ENCODE peak calls at places on chromosome 19, in four cellular contexts. N is Ammon's horn; R is stimulated activated CD8-positive, alpha-beta memory T cell treated with anti-CD3 and anti-CD28 coated beads, Interleukin-15, amount 100 ng/mL, for 24 hours; C is activated CD4-positive, alpha-beta memory T cell treated with anti-CD3 and anti-CD28 coated beads, Interleukin-2, amount 10 ng/mL, durations not matched to agents 7 days and 5 days. H is an unnamed sample.

GRCh38 chr19:13622727-13623126 is 116.4 kb upstream of the CACNA1A start:
- DNase-seq in R (no peak), C (no peak), N (no peak), H (no peak)

GRCh38 chr19:14632286-14632685 is 42.4 kb downstream of the ADGRE3 start:
- DNase-seq in C (peak; percentile 18), N (peak; percentile 15), R (no peak), H (no peak)

GRCh38 chr19:7870571-7871279 is 3.5 kb downstream of the PRR36 start:
- DNase-seq in R (no peak), N (no peak), C (peak; percentile 66), H (no peak)

GRCh38 chr19:12374026-12374425 is 8.5 kb upstream of the ZNF442 start:
- DNase-seq in R (no peak), C (no peak), N (no peak), H (no peak)

GRCh38 chr19:54316746-54317107 is 3.8 kb upstream of the LILRA5 start:
- DNase-seq in C (no peak), R (no peak), N (no peak), H (no peak)

GRCh38 chr19:44282846-44283245 is 22.0 kb downstream of the ZNF235 start:
- DNase-seq in N (no peak), C (no peak), R (no peak), H (no peak)

GRCh38 chr19:38617764-38618589 is at the start of gene MAP4K1:
- DNase-seq in N (peak; percentile 49), C (peak; percentile 83), R (peak; percentile 38), H (no peak)

GRCh38 chr19:13691569-13691968 is 72.8 kb upstream of the MRI1 start:
- DNase-seq in C (no peak), R (no peak), N (no peak), H (no peak)

GRCh38 chr19:1284979-1285736 is 515 bp upstream of the EFNA2 start:
- DNase-seq in R (no peak), C (no peak), N (no peak), H (no peak)

GRCh38 chr19:6387372-6387771 is 5.6 kb downstream of the GTF2F1 start:
- DNase-seq in R (no peak), C (no peak), N (no peak), H (no peak)

GRCh38 chr19:29323972-29324680 is 111.2 kb upstream of the UQCRFS1 start:
- DNase-seq in C (no peak), N (no peak), R (no peak), H (no peak)

GRCh38 chr19:10332158-10332964 is 968 bp downstream of the RAVER1 start:
- DNase-seq in N (no peak), R (no peak), C (no peak), H (no peak)

GRCh38 chr19:10009714-10010224 is 535 bp downstream of the COL5A3 start:
- DNase-seq in N (no peak), C (no peak), R (no peak), H (no peak)

GRCh38 chr19:17075860-17076538 is 422 bp downstream of the MYO9B start:
- DNase-seq in R (peak; percentile 13), N (peak; percentile 41), C (peak; percentile 64), H (no peak)

GRCh38 chr19:56333506-56333905 is 18.9 kb upstream of the ZSCAN5A start:
- DNase-seq in N (peak; percentile 24), R (no peak), C (peak; percentile 44), H (peak; percentile 16)

GRCh38 chr19:20279516-20279915 is 112.5 kb downstream of the ZNF486 start:
- DNase-seq in R (no peak), C (no peak), N (peak; percentile 86), H (no peak)

GRCh38 chr19:35228177-35228930 is at the start of gene FAM187B:
- DNase-seq in N (peak; percentile 70), R (no peak), C (peak; percentile 5), H (no peak)

GRCh38 chr19:39971380-39971841 is 446 bp downstream of the PSMC4 start:
- DNase-seq in C (no peak), N (no peak), R (no peak), H (no peak)

GRCh38 chr19:45901432-45901903 is 945 bp downstream of the MYPOP start:
- DNase-seq in N (no peak), C (peak; percentile 44), R (no peak), H (no peak)

GRCh38 chr19:2867025-2867991 is at the start of gene ZNF556:
- DNase-seq in C (no peak), R (no peak), N (peak; percentile 53), H (no peak)

GRCh38 chr19:45809643-45810159 is 5.4 kb downstream of the RSPH6A start:
- DNase-seq in C (no peak), R (no peak), N (no peak), H (no peak)

GRCh38 chr19:6109947-6110346 is 353 bp downstream of the RFX2 start:
- DNase-seq in N (no peak), C (no peak), R (no peak), H (no peak)

GRCh38 chr19:46925548-46925950 is 64.8 kb downstream of the ARHGAP35 start:
- DNase-seq in R (no peak), C (no peak), N (no peak), H (no peak)

GRCh38 chr19:55251296-55252081 is 7.3 kb downstream of the PPP6R1 start:
- DNase-seq in R (no peak), N (no peak), C (peak; percentile 70), H (no peak)

GRCh38 chr19:15869109-15869555 is 28.7 kb downstream of the CYP4F2 start:
- DNase-seq in R (no peak), N (peak; percentile 69), C (peak; percentile 40), H (no peak)

GRCh38 chr19:47243776-47244547 is 12.4 kb upstream of the CCDC9 start:
- DNase-seq in R (peak; percentile 88), N (peak; percentile 83), C (peak; percentile 94), H (peak; percentile 96)

GRCh38 chr19:3176715-3177501 is 1.7 kb upstream of the S1PR4 start:
- DNase-seq in R (no peak), N (no peak), C (peak; percentile 86), H (no peak)